ENCODE peak calls at places on chromosomes 16 and 17, in nine cellular contexts. U, D, L, H, T, Z, Y, I and Q are unnamed samples.

GRCh38 chr17:74943808-74944522 is 8.3 kb downstream of the OTOP3 start:
- DNase-seq in U (no peak), D (no peak), L (no peak), H (no peak), T (no peak), Z (no peak), Y (no peak), I (no peak), Q (no peak)

GRCh38 chr17:68396795-68397536 is 60.3 kb downstream of the WIPI1 start:
- DNase-seq in U (no peak), D (no peak), L (no peak), H (no peak), T (no peak), Z (no peak), Y (no peak), I (no peak), Q (no peak)

GRCh38 chr16:52123063-52123839 is 423.7 kb downstream of the TOX3 start:
- DNase-seq in U (no peak), D (no peak), L (no peak), H (peak), T (no peak), Z (no peak), Y (no peak), I (no peak), Q (no peak)

GRCh38 chr16:10136916-10137315 is 45.3 kb downstream of the GRIN2A start:
- DNase-seq in U (no peak), D (no peak), L (no peak), H (no peak), T (no peak), Z (no peak), Y (no peak), I (no peak), Q (no peak)

GRCh38 chr16:49085689-49086088 is 195.9 kb downstream of the CBLN1 start:
- DNase-seq in U (no peak), D (no peak), L (no peak), H (no peak), T (no peak), Z (no peak), Y (no peak), I (no peak), Q (no peak)

GRCh38 chr17:74453665-74454196 is 12.7 kb upstream of the CD300A start:
- DNase-seq in U (peak), D (peak), L (no peak), H (no peak), T (peak), Z (peak), Y (no peak), I (peak), Q (no peak)

GRCh38 chr17:7491583-7491982 is 7.4 kb downstream of the POLR2A start:
- DNase-seq in U (no peak), D (no peak), L (no peak), H (no peak), T (no peak), Z (no peak), Y (no peak), I (no peak), Q (no peak)

GRCh38 chr17:42780816-42781638 is 617 bp downstream of the WNK4 start:
- DNase-seq in U (no peak), D (no peak), L (no peak), H (no peak), T (no peak), Z (no peak), Y (no peak), I (no peak), Q (no peak)

GRCh38 chr17:13420294-13421277 is 181.1 kb downstream of the HS3ST3A1 start:
- DNase-seq in U (no peak), D (peak), L (no peak), H (no peak), T (peak), Z (peak), Y (no peak), I (no peak), Q (no peak)

GRCh38 chr17:11284811-11285210 is 43.8 kb downstream of the SHISA6 start:
- DNase-seq in U (no peak), D (no peak), L (no peak), H (no peak), T (no peak), Z (no peak), Y (no peak), I (no peak), Q (no peak)

GRCh38 chr16:89004209-89004831 is 27.3 kb upstream of the CBFA2T3 start:
- DNase-seq in U (no peak), D (no peak), L (peak), H (peak), T (no peak), Z (no peak), Y (no peak), I (peak), Q (no peak)

GRCh38 chr16:78364501-78364900 is 265.0 kb downstream of the WWOX start:
- DNase-seq in U (no peak), D (no peak), L (no peak), H (no peak), T (no peak), Z (no peak), Y (no peak), I (no peak), Q (no peak)

GRCh38 chr16:1493746-1494094 is 560 bp downstream of the TELO2 start:
- DNase-seq in U (no peak), D (no peak), L (peak), H (peak), T (no peak), Z (no peak), Y (no peak), I (no peak), Q (no peak)

GRCh38 chr17:59762022-59762825 is 54.8 kb downstream of the VMP1 start:
- DNase-seq in U (no peak), D (no peak), L (no peak), H (no peak), T (no peak), Z (no peak), Y (no peak), I (no peak), Q (no peak)

GRCh38 chr16:4891097-4891885 is 44.0 kb downstream of the UBN1 start:
- DNase-seq in U (no peak), D (no peak), L (no peak), H (no peak), T (no peak), Z (no peak), Y (no peak), I (no peak), Q (no peak)

GRCh38 chr16:48961546-48961945 is 320.1 kb downstream of the CBLN1 start:
- DNase-seq in U (no peak), D (no peak), L (no peak), H (no peak), T (no peak), Z (no peak), Y (no peak), I (no peak), Q (no peak)

GRCh38 chr17:30981531-30982519 is 11.0 kb downstream of the RNF135 start:
- DNase-seq in U (no peak), D (no peak), L (no peak), H (no peak), T (no peak), Z (no peak), Y (no peak), I (no peak), Q (no peak)

GRCh38 chr16:85393674-85394510 is 219.2 kb upstream of the GSE1 start:
- DNase-seq in U (no peak), D (no peak), L (peak), H (peak), T (no peak), Z (no peak), Y (peak), I (peak), Q (no peak)